ENCODE peak calls at places on chromosomes 4 and X, in nine cellular contexts. U, K, V, W, G, Z, P, D and I are unnamed samples.

GRCh38 chr4:7068883-7069282 is 1.0 kb upstream of the GRPEL1 start:
- DNase-seq in U (no peak), K (no peak), V (no peak), W (peak), G (no peak), Z (peak), P (peak), D (no peak), I (no peak)

GRCh38 chrX:10828640-10829039 is 208.3 kb upstream of the MID1 start:
- DNase-seq in U (no peak), K (no peak), V (no peak), W (no peak), G (no peak), Z (no peak), P (no peak), D (no peak), I (no peak)

GRCh38 chrX:65331371-65331770 is 203.2 kb downstream of the LAS1L start:
- DNase-seq in U (no peak), K (no peak), V (no peak), W (no peak), G (no peak), Z (no peak), P (no peak), D (no peak), I (no peak)

GRCh38 chrX:112941209-112941788 is 100.7 kb upstream of the AMOT start:
- DNase-seq in U (no peak), K (no peak), V (no peak), W (no peak), G (no peak), Z (peak), P (no peak), D (no peak), I (no peak)

GRCh38 chrX:1466232-1466661 is 13.5 kb upstream of the ASMTL start:
- DNase-seq in U (peak), K (peak), V (no peak), W (peak), G (no peak), Z (peak), P (no peak), D (no peak), I (no peak)

GRCh38 chr4:56828784-56829535 is 7.5 kb upstream of the SPINK2 start:
- DNase-seq in U (no peak), K (no peak), V (no peak), W (no peak), G (no peak), Z (no peak), P (no peak), D (no peak), I (no peak)

GRCh38 chr4:72286185-72286584 is 254.4 kb downstream of the NPFFR2 start:
- DNase-seq in U (no peak), K (no peak), V (no peak), W (no peak), G (no peak), Z (no peak), P (no peak), D (peak), I (no peak)

GRCh38 chrX:39337461-39337860 is 536.2 kb downstream of the MID1IP1 start:
- DNase-seq in U (no peak), K (no peak), V (no peak), W (no peak), G (no peak), Z (no peak), P (no peak), D (no peak), I (no peak)

GRCh38 chrX:42751573-42751972 is 26.4 kb downstream of the PPP1R2C start:
- DNase-seq in U (no peak), K (no peak), V (no peak), W (no peak), G (no peak), Z (no peak), P (no peak), D (no peak), I (peak)

GRCh38 chr4:100095729-100096595 is 94.3 kb downstream of the DDIT4L start:
- DNase-seq in U (peak), K (peak), V (peak), W (peak), G (peak), Z (peak), P (peak), D (peak), I (peak)

GRCh38 chrX:103356023-103356798 is at the start of gene TCEAL9:
- DNase-seq in U (no peak), K (no peak), V (peak), W (no peak), G (peak), Z (peak), P (peak), D (no peak), I (peak)

GRCh38 chr4:86927843-86928395 is 6.9 kb upstream of the AFF1 start:
- DNase-seq in U (no peak), K (peak), V (no peak), W (peak), G (no peak), Z (no peak), P (peak), D (peak), I (peak)

GRCh38 chr4:100839712-100840111 is 321.9 kb upstream of the EMCN start:
- DNase-seq in U (no peak), K (no peak), V (no peak), W (no peak), G (no peak), Z (no peak), P (no peak), D (no peak), I (no peak)

GRCh38 chr4:13985824-13986223 is 358.3 kb upstream of the BOD1L1 start:
- DNase-seq in U (no peak), K (no peak), V (no peak), W (no peak), G (no peak), Z (no peak), P (no peak), D (no peak), I (no peak)

GRCh38 chr4:141802324-141802723 is 165.9 kb downstream of the IL15 start:
- DNase-seq in U (no peak), K (no peak), V (no peak), W (no peak), G (no peak), Z (no peak), P (no peak), D (no peak), I (peak)

GRCh38 chrX:77446840-77447239 is 349 bp upstream of the FGF16 start:
- DNase-seq in U (no peak), K (no peak), V (no peak), W (peak), G (no peak), Z (no peak), P (no peak), D (no peak), I (no peak)

GRCh38 chrX:71227370-71228062 is 4.5 kb downstream of the GJB1 start:
- DNase-seq in U (no peak), K (no peak), V (no peak), W (peak), G (no peak), Z (no peak), P (no peak), D (no peak), I (no peak)

GRCh38 chrX:11787564-11787963 is 29.5 kb downstream of the MSL3 start:
- DNase-seq in U (peak), K (peak), V (peak), W (peak), G (peak), Z (peak), P (peak), D (peak), I (peak)

GRCh38 chrX:14064632-14065432 is 35.1 kb upstream of the GEMIN8 start:
- DNase-seq in U (no peak), K (no peak), V (no peak), W (no peak), G (no peak), Z (no peak), P (peak), D (peak), I (no peak)

GRCh38 chrX:129780441-129781105 is 824 bp downstream of the SASH3 start:
- DNase-seq in U (no peak), K (no peak), V (no peak), W (no peak), G (no peak), Z (peak), P (no peak), D (no peak), I (no peak)

GRCh38 chr4:9800878-9801277 is 19.4 kb downstream of the DRD5 start:
- DNase-seq in U (no peak), K (no peak), V (no peak), W (no peak), G (no peak), Z (no peak), P (no peak), D (no peak), I (no peak)

GRCh38 chr4:84496356-84497219 is 2.5 kb downstream of the NKX6-1 start:
- DNase-seq in U (no peak), K (no peak), V (no peak), W (peak), G (no peak), Z (peak), P (no peak), D (no peak), I (no peak)

GRCh38 chr4:8082517-8083055 is 76.0 kb downstream of the ABLIM2 start:
- DNase-seq in U (no peak), K (no peak), V (no peak), W (no peak), G (no peak), Z (peak), P (no peak), D (no peak), I (no peak)

GRCh38 chrX:118062817-118063615 is 53.6 kb downstream of the KLHL13 start:
- DNase-seq in U (no peak), K (no peak), V (no peak), W (no peak), G (no peak), Z (no peak), P (no peak), D (no peak), I (no peak)

GRCh38 chr4:41646862-41647261 is 101.7 kb downstream of the PHOX2B start:
- DNase-seq in U (no peak), K (no peak), V (no peak), W (no peak), G (no peak), Z (no peak), P (no peak), D (no peak), I (no peak)

GRCh38 chr4:172485007-172485406 is 671.8 kb downstream of the GALNTL6 start:
- DNase-seq in U (no peak), K (no peak), V (no peak), W (no peak), G (no peak), Z (no peak), P (no peak), D (no peak), I (no peak)

GRCh38 chr4:88919056-88919455 is 137.9 kb downstream of the FAM13A start:
- DNase-seq in U (no peak), K (no peak), V (no peak), W (no peak), G (no peak), Z (no peak), P (no peak), D (no peak), I (no peak)

GRCh38 chrX:38561951-38562719 is 793 bp downstream of the TSPAN7 start:
- DNase-seq in U (no peak), K (no peak), V (no peak), W (peak), G (peak), Z (peak), P (peak), D (no peak), I (no peak)

GRCh38 chr4:156949373-156949814 is 22.2 kb downstream of the PDGFC start:
- DNase-seq in U (no peak), K (no peak), V (no peak), W (no peak), G (no peak), Z (no peak), P (peak), D (no peak), I (no peak)

GRCh38 chrX:133745361-133745760 is 240.0 kb downstream of the GPC3 start:
- DNase-seq in U (peak), K (no peak), V (no peak), W (peak), G (no peak), Z (no peak), P (no peak), D (no peak), I (no peak)

GRCh38 chr4:93828332-93828829 is at the start of gene ATOH1:
- DNase-seq in U (no peak), K (no peak), V (no peak), W (no peak), G (peak), Z (no peak), P (peak), D (no peak), I (no peak)

GRCh38 chr4:147928400-147928799 is 196.5 kb downstream of the ARHGAP10 start:
- DNase-seq in U (no peak), K (no peak), V (no peak), W (no peak), G (no peak), Z (no peak), P (no peak), D (no peak), I (no peak)

GRCh38 chr4:128572778-128573241 is 236.7 kb upstream of the JADE1 start:
- DNase-seq in U (no peak), K (no peak), V (no peak), W (no peak), G (no peak), Z (no peak), P (no peak), D (no peak), I (peak)